ENCODE peak calls at places on chromosomes 12 and 14, in nine cellular contexts. K is pons; L is LoVo; E is BJ; D is effector CD8-positive, alpha-beta T cell; O is neural crest cell; R is spleen; Z is T follicular helper cell; B is OCI-M1. W is an unnamed sample.

GRCh38 chr12:132600048-132601032 is 10.0 kb downstream of the LRCOL1 start:
- DNase-seq in K (peak), L (peak), E (no peak), D (no peak), O (peak), R (peak), Z (no peak), B (peak), W (peak)

GRCh38 chr12:51392556-51393237 is 1.5 kb upstream of the GALNT6 start:
- DNase-seq in K (no peak), L (no peak), E (no peak), D (no peak), O (no peak), R (no peak), Z (no peak), B (peak), W (no peak)

GRCh38 chr14:104140213-104140462 is 1.8 kb downstream of the KIF26A start:
- DNase-seq in K (no peak), L (no peak), E (no peak), D (no peak), O (no peak), R (peak), Z (no peak), B (no peak), W (no peak)

GRCh38 chr14:73722581-73722980 is 8.4 kb upstream of the PNMA1 start:
- DNase-seq in K (no peak), L (no peak), E (no peak), D (no peak), O (no peak), R (no peak), Z (no peak), B (no peak), W (no peak)

GRCh38 chr14:51328089-51328941 is 88.3 kb downstream of the TMX1 start:
- DNase-seq in K (peak), L (no peak), E (no peak), D (no peak), O (no peak), R (no peak), Z (no peak), B (peak), W (no peak)

GRCh38 chr14:99267871-99268775 is 3.9 kb downstream of the BCL11B start:
- DNase-seq in K (no peak), L (no peak), E (no peak), D (no peak), O (no peak), R (no peak), Z (no peak), B (no peak), W (no peak)

GRCh38 chr14:92659765-92660561 is 88.5 kb downstream of the LGMN start:
- DNase-seq in K (peak), L (no peak), E (no peak), D (no peak), O (no peak), R (no peak), Z (no peak), B (peak), W (no peak)

GRCh38 chr12:29792853-29793252 is 9.1 kb upstream of the TMTC1 start:
- DNase-seq in K (no peak), L (no peak), E (no peak), D (no peak), O (no peak), R (no peak), Z (no peak), B (no peak), W (no peak)

GRCh38 chr12:56836800-56837663 is 73.9 kb downstream of the HSD17B6 start:
- DNase-seq in K (no peak), L (peak), E (peak), D (no peak), O (no peak), R (no peak), Z (no peak), B (no peak), W (no peak)

GRCh38 chr14:20679907-20680306 is 4.5 kb upstream of the RNASE4 start:
- DNase-seq in K (peak), L (peak), E (no peak), D (peak), O (no peak), R (no peak), Z (no peak), B (peak), W (peak)

GRCh38 chr12:124222368-124223245 is 72.3 kb upstream of the RFLNA start:
- DNase-seq in K (no peak), L (no peak), E (no peak), D (no peak), O (no peak), R (no peak), Z (no peak), B (no peak), W (no peak)

GRCh38 chr12:119528241-119528640 is 65.3 kb upstream of the TMEM233 start:
- DNase-seq in K (no peak), L (peak), E (no peak), D (no peak), O (no peak), R (no peak), Z (no peak), B (peak), W (no peak)

GRCh38 chr14:69360438-69361108 is 37.5 kb downstream of the ERH start:
- DNase-seq in K (no peak), L (no peak), E (no peak), D (no peak), O (no peak), R (no peak), Z (no peak), B (no peak), W (no peak)

GRCh38 chr12:117524806-117525205 is 163.4 kb upstream of the NOS1 start:
- DNase-seq in K (no peak), L (no peak), E (no peak), D (no peak), O (no peak), R (no peak), Z (no peak), B (no peak), W (no peak)

GRCh38 chr14:76640923-76641395 is 120.3 kb upstream of the VASH1 start:
- DNase-seq in K (no peak), L (no peak), E (no peak), D (no peak), O (no peak), R (no peak), Z (no peak), B (no peak), W (no peak)

GRCh38 chr12:122145505-122146330 is 28.3 kb downstream of the IL31 start:
- DNase-seq in K (no peak), L (no peak), E (no peak), D (no peak), O (no peak), R (no peak), Z (no peak), B (no peak), W (no peak)

GRCh38 chr14:30582376-30582775 is 23.4 kb downstream of the G2E3 start:
- DNase-seq in K (no peak), L (no peak), E (no peak), D (no peak), O (no peak), R (no peak), Z (no peak), B (no peak), W (no peak)

GRCh38 chr12:49019435-49020317 is 1.1 kb upstream of the PRKAG1 start:
- DNase-seq in K (no peak), L (peak), E (no peak), D (no peak), O (no peak), R (no peak), Z (no peak), B (peak), W (peak)

GRCh38 chr12:51405801-51406207 is 14.6 kb upstream of the GALNT6 start:
- DNase-seq in K (no peak), L (no peak), E (no peak), D (no peak), O (no peak), R (no peak), Z (no peak), B (no peak), W (no peak)

GRCh38 chr12:2052861-2053674 is at the start of gene CACNA1C:
- DNase-seq in K (no peak), L (no peak), E (no peak), D (no peak), O (peak), R (peak), Z (peak), B (no peak), W (peak)

GRCh38 chr12:110546339-110546738 is 36.8 kb downstream of the PPTC7 start:
- DNase-seq in K (no peak), L (peak), E (peak), D (no peak), O (no peak), R (no peak), Z (no peak), B (no peak), W (no peak)

GRCh38 chr12:59517522-59517921 is 78.3 kb upstream of the SLC16A7 start:
- DNase-seq in K (no peak), L (no peak), E (no peak), D (no peak), O (no peak), R (no peak), Z (no peak), B (no peak), W (no peak)

GRCh38 chr14:77653473-77653872 is 37.0 kb upstream of the SPTLC2 start:
- DNase-seq in K (no peak), L (no peak), E (no peak), D (no peak), O (peak), R (peak), Z (no peak), B (no peak), W (no peak)

GRCh38 chr12:2973566-2973965 is 14.4 kb downstream of the TEAD4 start:
- DNase-seq in K (no peak), L (no peak), E (no peak), D (no peak), O (no peak), R (no peak), Z (no peak), B (no peak), W (no peak)

GRCh38 chr12:84507914-84508313 is 404.7 kb downstream of the SLC6A15 start:
- DNase-seq in K (no peak), L (no peak), E (no peak), D (no peak), O (no peak), R (no peak), Z (no peak), B (no peak), W (no peak)

GRCh38 chr14:100820945-100821344 is 5.0 kb upstream of the MEG3 start:
- DNase-seq in K (no peak), L (no peak), E (no peak), D (no peak), O (no peak), R (no peak), Z (no peak), B (no peak), W (no peak)

GRCh38 chr14:100325958-100326357 is 2.8 kb downstream of the SLC25A47 start:
- DNase-seq in K (no peak), L (no peak), E (no peak), D (no peak), O (no peak), R (no peak), Z (no peak), B (no peak), W (no peak)

GRCh38 chr14:35853225-35853624 is 27.1 kb downstream of the BRMS1L start:
- DNase-seq in K (no peak), L (no peak), E (no peak), D (no peak), O (no peak), R (no peak), Z (no peak), B (no peak), W (no peak)

GRCh38 chr12:12331896-12332295 is 18.1 kb downstream of the MANSC1 start:
- DNase-seq in K (no peak), L (peak), E (no peak), D (no peak), O (no peak), R (no peak), Z (no peak), B (no peak), W (no peak)

GRCh38 chr12:102833687-102834435 is 83.2 kb downstream of the PAH start:
- DNase-seq in K (no peak), L (no peak), E (no peak), D (no peak), O (peak), R (no peak), Z (no peak), B (peak), W (no peak)

GRCh38 chr12:1171657-1172056 is 180.6 kb downstream of the ERC1 start:
- DNase-seq in K (no peak), L (peak), E (no peak), D (no peak), O (no peak), R (no peak), Z (no peak), B (peak), W (no peak)

GRCh38 chr14:55074662-55075061 is 23.2 kb downstream of the MAPK1IP1L start:
- DNase-seq in K (no peak), L (no peak), E (no peak), D (no peak), O (no peak), R (no peak), Z (no peak), B (peak), W (no peak)

GRCh38 chr12:57320639-57321038 is 69.7 kb upstream of the STAC3 start:
- DNase-seq in K (no peak), L (no peak), E (no peak), D (no peak), O (no peak), R (no peak), Z (no peak), B (no peak), W (no peak)

GRCh38 chr12:120498870-120499515 is 3.1 kb downstream of the DYNLL1 start:
- DNase-seq in K (no peak), L (no peak), E (no peak), D (no peak), O (no peak), R (no peak), Z (no peak), B (no peak), W (no peak)

GRCh38 chr12:109844983-109845841 is 12.0 kb upstream of the TRPV4 start:
- DNase-seq in K (peak), L (peak), E (no peak), D (peak), O (peak), R (peak), Z (peak), B (peak), W (peak)

GRCh38 chr14:28763914-28764848 is 2.4 kb upstream of the FOXG1 start:
- DNase-seq in K (no peak), L (no peak), E (no peak), D (no peak), O (no peak), R (no peak), Z (no peak), B (no peak), W (no peak)

W was measured in A549.